ENCODE peak calls at places on chromosome 4, in five cellular contexts. X, M, K, Y and R are unnamed samples.

GRCh38 chr4:42603865-42604264 is 53.0 kb downstream of the ATP8A1 start:
- DNase-seq in Y (no peak), K (no peak), X (no peak), M (no peak), R (no peak)

GRCh38 chr4:1116837-1117236 is 3.5 kb upstream of the RNF212 start:
- DNase-seq in Y (peak), X (no peak), K (no peak), M (no peak), R (peak)

GRCh38 chr4:13849778-13850177 is 222.3 kb upstream of the BOD1L1 start:
- DNase-seq in M (no peak), Y (no peak), X (no peak), K (no peak), R (no peak)

GRCh38 chr4:56723831-56724230 is 42.7 kb upstream of the HOPX start:
- DNase-seq in Y (no peak), X (no peak), M (no peak), K (no peak), R (no peak)

GRCh38 chr4:80036949-80037348 is 36.1 kb downstream of the ANTXR2 start:
- DNase-seq in X (no peak), M (no peak), K (no peak), Y (peak), R (peak)

GRCh38 chr4:70239497-70239896 is 2.9 kb upstream of the CSN3 start:
- DNase-seq in K (no peak), M (no peak), Y (no peak), X (no peak), R (no peak)

GRCh38 chr4:158130204-158130603 is 42.6 kb downstream of the GASK1B start:
- DNase-seq in K (no peak), Y (no peak), X (no peak), M (no peak), R (no peak)

GRCh38 chr4:101782546-101782945 is 8.0 kb upstream of the BANK1 start:
- DNase-seq in M (no peak), K (no peak), X (no peak), Y (no peak), R (no peak)

GRCh38 chr4:107094976-107095375 is 58.9 kb upstream of the DKK2 start:
- DNase-seq in K (peak), X (no peak), M (no peak), Y (peak), R (peak)

GRCh38 chr4:152590179-152591031 is 54.5 kb upstream of the FBXW7 start:
- DNase-seq in M (no peak), Y (peak), X (peak), K (peak), R (peak)

GRCh38 chr4:113540859-113541258 is 220.7 kb downstream of the CAMK2D start:
- DNase-seq in M (no peak), Y (peak), X (no peak), K (peak), R (peak)

GRCh38 chr4:3215733-3216132 is 33.2 kb upstream of the MSANTD1 start:
- DNase-seq in M (no peak), K (no peak), X (no peak), Y (no peak), R (no peak)

GRCh38 chr4:26459054-26459755 is 31.1 kb downstream of the CCKAR start:
- DNase-seq in K (peak), Y (peak), M (no peak), X (no peak), R (peak)

GRCh38 chr4:156137971-156138581 is 184.4 kb upstream of the CTSO start:
- DNase-seq in M (no peak), X (no peak), Y (no peak), K (no peak), R (no peak)

GRCh38 chr4:44760142-44760898 is 34.0 kb upstream of the GNPDA2 start:
- DNase-seq in K (peak), X (no peak), M (no peak), Y (peak), R (peak)

GRCh38 chr4:144905286-144905685 is 192.7 kb downstream of the ANAPC10 start:
- DNase-seq in K (no peak), M (no peak), X (no peak), Y (no peak), R (no peak)

GRCh38 chr4:145494666-145495065 is 13.0 kb downstream of the SMAD1 start:
- DNase-seq in Y (no peak), K (no peak), X (no peak), M (no peak), R (no peak)

GRCh38 chr4:98932539-98932938 is 3.6 kb upstream of the EIF4E start:
- DNase-seq in M (no peak), K (peak), Y (peak), X (no peak), R (peak)

GRCh38 chr4:9771069-9771468 is 10.4 kb upstream of the DRD5 start:
- DNase-seq in M (no peak), K (no peak), Y (no peak), X (no peak), R (no peak)

GRCh38 chr4:38150021-38150671 is 189.9 kb downstream of the PTTG2 start:
- DNase-seq in K (peak), M (no peak), X (no peak), Y (peak), R (peak)

GRCh38 chr4:10666616-10667015 is 18.0 kb downstream of the CLNK start:
- DNase-seq in K (no peak), M (no peak), Y (no peak), X (no peak), R (no peak)

GRCh38 chr4:21655100-21655499 is 293.5 kb downstream of the KCNIP4 start:
- DNase-seq in Y (no peak), M (no peak), X (no peak), K (no peak), R (no peak)

GRCh38 chr4:992297-993110 is 700 bp downstream of the SLC26A1 start:
- DNase-seq in M (no peak), Y (no peak), K (no peak), X (peak), R (no peak)

GRCh38 chr4:10856271-10856670 is 171.7 kb upstream of the CLNK start:
- DNase-seq in M (no peak), X (no peak), K (no peak), Y (peak), R (no peak)

GRCh38 chr4:8440491-8441311 is at the start of the genes ACOX3 and TRMT44:
- DNase-seq in Y (peak), M (peak), X (peak), K (peak), R (peak)

GRCh38 chr4:103137446-103137827 is 37.8 kb upstream of the BDH2 start:
- DNase-seq in X (no peak), K (peak), Y (no peak), M (no peak), R (peak)

GRCh38 chr4:146329042-146329716 is 114.8 kb downstream of the REELD1 start:
- DNase-seq in X (no peak), M (no peak), Y (peak), K (peak), R (peak)

GRCh38 chr4:159206427-159206871 is 103.6 kb downstream of the RAPGEF2 start:
- DNase-seq in Y (no peak), K (peak), X (no peak), M (no peak), R (peak)

GRCh38 chr4:37970702-37971101 is 10.5 kb downstream of the PTTG2 start:
- DNase-seq in X (peak), M (peak), K (peak), Y (peak), R (peak)

GRCh38 chr4:40335508-40335860 is 351 bp downstream of the CHRNA9 start:
- DNase-seq in K (peak), Y (peak), M (no peak), X (no peak), R (peak)

GRCh38 chr4:10808591-10808990 is 124.0 kb upstream of the CLNK start:
- DNase-seq in M (no peak), Y (peak), K (peak), X (no peak), R (peak)

GRCh38 chr4:182240161-182241130 is 2.8 kb upstream of the TENM3 start:
- DNase-seq in K (peak), Y (peak), M (no peak), X (no peak), R (peak)

GRCh38 chr4:125244848-125245450 is 69.8 kb upstream of the FAT4 start:
- DNase-seq in K (peak), Y (peak), X (no peak), M (no peak), R (peak)

GRCh38 chr4:3266076-3266475 is 17.1 kb downstream of the MSANTD1 start:
- DNase-seq in X (no peak), M (no peak), K (no peak), Y (no peak), R (no peak)

GRCh38 chr4:38760915-38761314 is 21.9 kb downstream of the TLR10 start:
- DNase-seq in Y (no peak), X (no peak), K (no peak), M (no peak), R (no peak)